ENCODE peak calls at places on chromosomes 4 and X, in five cellular contexts. N is ascending aorta; M is gastrocnemius medialis; H is endodermal cell; O is CD8-positive, alpha-beta T cell. U is an unnamed sample. For H3K4me1, the result is how much of the 10 kb centered on the place peaks cover.

GRCh38 chr4:183173580-183174526 is 74.8 kb downstream of the WWC2 start:
- DNase-seq in N (no peak), M (no peak), H (peak), O (no peak), U (no peak)

GRCh38 chrX:119118780-119119395 is 8.7 kb downstream of the KIAA1210 start:
- DNase-seq in N (no peak), M (no peak), H (peak), O (peak), U (no peak)

GRCh38 chr4:18934197-18934596 is 912.6 kb upstream of the LCORL start:
- DNase-seq in N (no peak), M (no peak), H (no peak), O (no peak), U (no peak)

GRCh38 chrX:44829836-44830235 is 14.0 kb upstream of the DUSP21 start:
- DNase-seq in N (no peak), M (no peak), H (no peak), O (no peak), U (no peak)

GRCh38 chr4:113064244-113064643 is 14.8 kb downstream of the ANK2 start:
- DNase-seq in N (no peak), M (no peak), H (peak), O (no peak), U (no peak)

GRCh38 chr4:139253046-139253445 is 27.0 kb downstream of the MGARP start:
- DNase-seq in N (no peak), M (no peak), H (no peak), O (no peak), U (no peak)

GRCh38 chr4:107261241-107261874 is 225.2 kb upstream of the DKK2 start:
- DNase-seq in N (no peak), M (no peak), H (no peak), O (no peak), U (no peak)

GRCh38 chr4:83599183-83599582 is 63.3 kb downstream of the GPAT3 start:
- DNase-seq in N (no peak), M (no peak), H (peak), O (no peak), U (no peak)

GRCh38 chr4:26208237-26208985 is 112.4 kb upstream of the RBPJ start:
- DNase-seq in N (no peak), M (no peak), H (no peak), O (no peak), U (no peak)

GRCh38 chrX:112941209-112941788 is 100.7 kb upstream of the AMOT start:
- DNase-seq in N (no peak), M (no peak), H (no peak), O (no peak), U (no peak)

GRCh38 chrX:15564981-15565579 is 35.7 kb downstream of the ACE2 start:
- DNase-seq in N (no peak), M (peak), H (peak), O (no peak), U (no peak)

GRCh38 chr4:87188932-87189331 is 31.5 kb downstream of the KLHL8 start:
- DNase-seq in N (no peak), M (peak), H (no peak), O (no peak), U (no peak)

GRCh38 chr4:99816611-99817309 is at the start of gene DAPP1:
- DNase-seq in N (peak), M (peak), H (peak), O (peak), U (no peak)

GRCh38 chr4:70992354-70992753 is 1.1 kb upstream of the DCK start:
- DNase-seq in N (no peak), M (no peak), H (peak), O (no peak), U (no peak)

GRCh38 chrX:139967300-139967699 is 2.0 kb upstream of the CXorf66 start:
- DNase-seq in N (no peak), M (no peak), H (peak), O (no peak), U (no peak)

GRCh38 chrX:8849945-8850344 is 48.8 kb upstream of the FAM9A start:
- DNase-seq in N (no peak), M (no peak), H (no peak), O (no peak), U (no peak)

GRCh38 chr4:113090954-113091353 is 41.5 kb downstream of the ANK2 start:
- DNase-seq in N (no peak), M (no peak), H (no peak), O (no peak), U (no peak)

GRCh38 chr4:85929926-85930325 is 429.9 kb downstream of the MAPK10 start:
- DNase-seq in N (no peak), M (no peak), H (peak), O (no peak), U (no peak)

GRCh38 chrX:153469811-153470410 is 465 bp downstream of the HAUS7 start:
- DNase-seq in N (no peak), M (no peak), H (peak), O (peak), U (no peak)

DNA sequence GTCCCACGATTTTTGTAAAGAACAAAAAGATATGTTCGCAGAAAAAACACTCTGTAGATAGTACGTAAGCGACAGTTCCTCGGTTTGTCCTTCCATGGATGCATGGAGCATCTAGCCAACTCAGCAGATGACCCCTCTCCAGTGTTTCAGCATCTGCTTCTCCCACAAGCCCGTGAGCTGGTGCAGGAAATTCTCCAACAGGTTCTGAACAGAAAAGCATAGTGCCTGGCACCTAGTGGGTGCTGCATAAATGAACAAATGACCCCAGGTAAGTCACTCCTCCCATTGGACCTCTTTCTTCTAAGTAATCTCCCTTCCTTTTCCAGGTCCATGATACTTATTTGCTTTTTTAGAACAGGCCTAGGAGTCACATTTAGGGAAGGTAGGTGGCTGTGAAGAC is 966 bp upstream of the KIAA0232 start:
- DNase-seq in N (no peak), M (no peak), H (no peak), O (no peak), U (no peak)
- H3K4me1 ChIP-seq in N (under half), M (under half), H (under half), O (half or more), U (under half)

GRCh38 chr4:2886161-2886560 is 42.5 kb downstream of the ADD1 start:
- DNase-seq in N (no peak), M (no peak), H (no peak), O (no peak), U (no peak)
- H3K4me1 ChIP-seq in N (under half), M (under half), H (under half), O (under half), U (under half)

GRCh38 chr4:8665406-8666360 is 73.1 kb downstream of the CPZ start:
- DNase-seq in N (no peak), M (no peak), H (peak), O (no peak), U (no peak)
- H3K4me1 ChIP-seq in N (under half), M (under half), H (under half), O (under half), U (under half)

GRCh38 chrX:110034036-110034435 is 31.1 kb downstream of the TMEM164 start:
- DNase-seq in N (no peak), M (no peak), H (no peak), O (no peak), U (no peak)

GRCh38 chrX:110032534-110033161 is 29.7 kb downstream of the TMEM164 start:
- DNase-seq in N (no peak), M (no peak), H (no peak), O (no peak), U (no peak)

GRCh38 chrX:110037181-110037580 is 34.3 kb downstream of the TMEM164 start:
- DNase-seq in N (no peak), M (no peak), H (no peak), O (no peak), U (no peak)

GRCh38 chrX:110038900-110039299 is 36.0 kb downstream of the TMEM164 start:
- DNase-seq in N (no peak), M (no peak), H (no peak), O (no peak), U (no peak)

DNA sequence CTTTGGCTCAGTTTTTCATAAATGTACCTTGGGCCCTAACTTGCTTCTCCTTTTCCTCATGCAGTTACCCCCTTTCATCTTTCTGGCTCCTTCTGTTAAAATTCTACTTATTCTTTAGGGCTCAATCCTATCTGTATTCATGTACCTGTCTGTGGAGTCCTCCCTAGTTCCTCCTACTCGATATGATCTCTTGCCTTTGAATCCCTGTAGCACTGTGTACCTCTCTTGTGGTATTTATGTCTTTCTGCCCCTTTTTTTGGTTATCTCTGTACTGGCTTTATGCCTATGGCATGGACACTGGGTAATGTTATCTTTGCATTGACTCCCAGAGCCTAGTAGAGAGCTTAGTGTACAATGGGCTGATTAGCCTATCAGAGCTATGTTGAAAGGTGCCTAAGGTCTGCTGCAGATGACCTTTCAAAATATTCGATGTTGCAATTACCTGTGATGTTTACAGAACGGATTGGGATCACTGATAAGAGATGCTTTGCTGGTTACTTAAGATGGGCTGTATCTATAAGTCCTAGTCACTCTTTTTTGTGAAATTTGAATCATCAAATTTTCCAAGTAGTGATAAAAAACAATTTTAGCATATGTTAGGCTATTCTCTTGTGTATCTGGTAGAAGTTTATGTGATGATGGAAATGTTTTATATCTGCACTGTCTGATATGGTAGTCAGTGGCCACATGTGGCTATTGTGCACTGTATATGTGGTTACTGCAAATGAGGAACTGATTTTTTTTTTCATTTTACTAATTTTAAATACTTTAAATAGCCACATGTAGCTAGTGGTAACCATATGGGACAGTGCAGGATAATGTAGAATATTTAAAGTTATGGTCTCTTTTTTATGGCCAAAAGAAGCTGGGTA is 33.5 kb downstream of the TMEM164 start:
- DNase-seq in N (no peak), M (no peak), H (no peak), O (no peak), U (no peak)
- H3K4me1 ChIP-seq in N (under half), M (under half), H (under half), O (under half), U (under half)

DNA sequence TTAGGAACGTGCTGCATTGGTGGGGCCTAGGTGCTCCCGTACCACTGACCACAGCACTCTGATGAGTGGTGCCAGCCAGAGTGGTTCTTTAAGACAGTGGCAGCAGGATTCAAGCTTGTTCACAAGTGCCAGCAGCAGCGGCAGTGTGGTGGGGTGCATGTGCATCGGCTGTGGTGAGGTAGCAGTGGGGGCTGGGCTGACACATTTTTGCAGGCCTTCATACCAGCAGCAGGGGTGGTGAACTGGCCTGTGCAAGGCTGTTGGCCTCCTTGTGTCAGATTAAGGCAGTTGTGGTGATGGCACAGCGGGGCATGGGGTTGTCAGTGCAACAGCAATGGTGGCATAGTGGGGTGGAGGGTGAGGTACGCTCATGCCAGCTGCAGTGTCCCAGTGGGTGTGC is 131.4 kb downstream of the PABPC4L start:
- DNase-seq in N (no peak), M (no peak), H (no peak), O (no peak), U (no peak)
- H3K4me1 ChIP-seq in N (under half), M (under half), H (under half), O (under half), U (under half)

GRCh38 chr4:119038465-119038864 is 97.2 kb upstream of the MYOZ2 start:
- DNase-seq in N (no peak), M (no peak), H (no peak), O (no peak), U (no peak)

GRCh38 chr4:119040261-119040660 is 95.4 kb upstream of the MYOZ2 start:
- DNase-seq in N (no peak), M (no peak), H (no peak), O (no peak), U (no peak)

GRCh38 chr4:119039779-119040178 is 95.9 kb upstream of the MYOZ2 start:
- DNase-seq in N (no peak), M (no peak), H (peak), O (no peak), U (no peak)

GRCh38 chr4:119037709-119038463 is 97.7 kb upstream of the MYOZ2 start:
- DNase-seq in N (no peak), M (no peak), H (no peak), O (no peak), U (no peak)

DNA sequence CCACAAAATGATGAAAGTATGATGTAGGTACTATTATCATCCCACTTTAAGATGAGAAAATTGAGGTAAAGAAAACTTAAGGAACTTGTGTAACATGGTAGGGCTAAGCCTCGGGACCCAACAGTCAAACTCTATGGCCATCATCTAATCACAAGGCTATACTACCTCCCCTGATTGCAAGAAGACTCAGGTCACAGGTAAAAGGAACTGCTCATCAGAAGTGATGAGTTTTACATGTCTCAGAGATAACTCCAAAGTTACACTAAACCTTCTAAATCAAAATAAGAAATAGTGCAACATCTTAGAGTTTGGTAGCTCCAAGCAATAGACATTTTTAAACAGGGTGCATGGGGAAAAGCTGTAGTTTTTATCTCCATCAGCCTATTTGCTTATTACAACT is 96.5 kb upstream of the MYOZ2 start:
- DNase-seq in N (no peak), M (no peak), H (no peak), O (no peak), U (no peak)
- H3K4me1 ChIP-seq in N (half or more), M (half or more), H (under half), O (under half), U (half or more)

GRCh38 chr4:37666625-37667071 is 19.5 kb downstream of the RELL1 start:
- DNase-seq in N (no peak), M (peak), H (no peak), O (no peak), U (no peak)

GRCh38 chr4:37667197-37668100 is 18.7 kb downstream of the RELL1 start:
- DNase-seq in N (no peak), M (no peak), H (no peak), O (no peak), U (no peak)

GRCh38 chr4:37664696-37665095 is 21.5 kb downstream of the RELL1 start:
- DNase-seq in N (no peak), M (no peak), H (peak), O (no peak), U (no peak)

GRCh38 chr4:37663552-37663951 is 22.6 kb downstream of the RELL1 start:
- DNase-seq in N (no peak), M (no peak), H (no peak), O (no peak), U (no peak)

DNA sequence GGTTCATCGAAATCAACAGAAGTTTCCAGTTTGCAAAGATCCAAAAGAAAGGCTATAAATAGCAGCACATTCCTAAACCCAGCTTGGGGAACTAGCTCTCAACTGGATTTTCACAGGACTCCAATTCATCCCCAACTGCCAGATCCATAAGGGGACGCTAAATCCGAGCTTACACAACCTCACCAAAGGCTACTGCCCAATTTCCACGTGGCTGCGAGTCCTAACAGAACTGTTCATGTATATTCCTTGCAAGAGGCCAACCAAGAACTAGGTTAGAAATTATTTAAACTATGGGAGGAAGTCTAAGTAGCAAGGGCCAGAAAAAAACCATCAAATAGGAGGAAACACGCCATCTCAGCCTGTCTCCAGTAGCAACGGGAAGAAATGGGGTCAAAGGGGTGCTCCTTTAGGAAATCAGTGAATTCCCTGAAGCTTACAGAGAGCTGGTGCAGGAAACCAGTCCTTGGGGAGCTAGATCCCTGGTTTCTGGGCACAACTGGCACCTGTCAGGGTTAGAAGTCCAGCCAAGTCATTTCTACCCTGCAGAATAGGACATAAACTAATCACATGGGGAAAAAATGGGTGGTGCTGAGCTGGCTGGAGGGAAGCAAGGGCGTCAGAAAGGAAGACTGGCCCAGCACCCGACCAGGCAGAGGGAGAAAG is 20.7 kb downstream of the RELL1 start:
- DNase-seq in N (no peak), M (no peak), H (no peak), O (no peak), U (no peak)
- H3K4me1 ChIP-seq in N (under half), M (half or more), H (under half), O (under half), U (half or more)

DNA sequence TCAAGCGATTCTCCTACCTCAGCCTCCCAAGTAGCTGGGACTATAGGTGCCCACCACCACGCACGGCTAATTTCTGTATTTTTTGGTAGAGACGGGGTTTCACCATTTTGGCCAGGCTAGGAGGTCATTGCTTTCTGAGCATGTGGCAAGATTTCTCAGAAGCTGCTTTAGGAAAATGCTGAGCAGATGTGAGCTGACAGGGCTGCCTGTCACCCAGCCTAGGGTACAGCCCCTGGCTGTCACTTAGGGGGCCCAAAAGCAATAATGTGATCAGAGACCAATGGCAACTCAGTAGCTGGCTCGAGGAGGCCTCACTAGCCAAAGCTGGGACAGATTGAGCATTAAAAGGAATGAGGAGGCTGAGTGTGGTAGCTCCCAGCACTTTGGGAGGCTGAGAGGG is 64.8 kb downstream of the TNIP2 start:
- DNase-seq in N (no peak), M (no peak), H (no peak), O (no peak), U (no peak)
- H3K4me1 ChIP-seq in N (under half), M (under half), H (under half), O (under half), U (under half)

GRCh38 chr4:81040175-81040659 is 9.7 kb downstream of the BMP3 start:
- DNase-seq in N (no peak), M (no peak), H (no peak), O (no peak), U (no peak)

GRCh38 chr4:81039351-81040174 is 9.1 kb downstream of the BMP3 start:
- DNase-seq in N (no peak), M (no peak), H (no peak), O (no peak), U (no peak)

GRCh38 chr4:81038636-81039350 is 8.3 kb downstream of the BMP3 start:
- DNase-seq in N (no peak), M (no peak), H (no peak), O (no peak), U (no peak)

DNA sequence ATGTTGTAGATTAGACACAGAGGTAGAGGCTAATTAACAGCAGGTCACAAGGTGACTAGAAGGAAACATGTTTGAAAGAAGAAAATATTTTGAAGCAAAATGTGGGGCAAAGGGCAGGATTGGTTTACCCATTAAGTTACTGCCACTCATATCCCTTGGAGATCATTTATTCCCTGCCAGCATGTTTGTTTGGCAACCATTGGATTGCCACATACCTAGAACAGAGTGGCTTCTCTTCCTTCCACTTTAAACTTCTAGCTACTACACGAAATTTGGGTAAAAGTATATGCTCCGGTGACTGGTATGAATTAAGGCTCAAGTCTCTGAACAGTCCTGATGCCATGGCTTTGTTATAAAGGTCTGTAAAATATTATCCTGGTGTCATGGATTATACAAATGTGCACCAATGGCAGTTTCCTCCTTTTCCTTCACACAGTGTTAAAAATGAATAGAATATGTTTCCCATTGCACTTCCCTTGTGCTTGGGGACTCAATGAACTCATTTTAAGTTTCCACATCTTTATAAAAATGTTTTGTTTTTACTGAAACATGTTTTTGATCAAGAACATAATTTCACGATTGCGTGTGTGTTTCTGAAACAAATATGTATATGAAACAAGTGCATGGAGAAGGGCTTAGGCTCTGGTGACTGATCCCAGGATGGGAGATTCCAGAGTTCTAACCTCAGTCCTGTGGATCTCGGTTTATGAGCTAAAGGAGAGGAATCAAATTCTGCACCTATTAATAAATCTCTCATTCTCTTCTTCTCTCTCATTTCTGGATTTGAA is 12.3 kb downstream of the BMP3 start:
- DNase-seq in N (no peak), M (no peak), H (no peak), O (no peak), U (no peak)
- H3K4me1 ChIP-seq in N (under half), M (under half), H (under half), O (under half), U (under half)

U was measured in esophagus muscularis mucosa.